ENCODE peak calls at places on chromosomes 13 and 19, in six cellular contexts. K is caudate nucleus, I is uterus, G is cardiac muscle cell, J is stomach, F is aorta. H is an unnamed sample.

GRCh38 chr13:84630486-84630885 is 748.2 kb upstream of the SLITRK1 start:
- DNase-seq in K (no peak), I (no peak), G (no peak), J (no peak), F (no peak), H (no peak)

GRCh38 chr13:100528353-100528752 is 60.2 kb downstream of the GGACT start:
- DNase-seq in F (no peak), K (no peak), J (no peak), G (no peak), I (no peak), H (no peak)

GRCh38 chr19:43895727-43896126 is 39.4 kb downstream of the ZNF45 start:
- DNase-seq in F (no peak), J (no peak), G (peak; percentile 11), I (no peak), K (no peak), H (no peak)

GRCh38 chr19:4375620-4376228 is 24.6 kb downstream of the SH3GL1 start:
- DNase-seq in I (peak; percentile 54), F (peak; percentile 88), G (peak; percentile 86), K (peak; percentile 46), J (no peak), H (peak; percentile 72)

GRCh38 chr13:61362522-61362921 is 53.1 kb downstream of the PCDH20 start:
- DNase-seq in G (no peak), J (no peak), I (no peak), F (no peak), K (no peak), H (no peak)

GRCh38 chr13:51981355-51981754 is 29.9 kb downstream of the ATP7B start:
- DNase-seq in F (no peak), K (no peak), J (no peak), G (peak; percentile 45), I (no peak), H (no peak)

GRCh38 chr13:93145199-93145598 is 81.4 kb upstream of the GPC6 start:
- DNase-seq in F (no peak), I (no peak), G (no peak), K (no peak), J (no peak), H (no peak)

GRCh38 chr13:65479692-65480091 is 1750.4 kb downstream of the PCDH9 start:
- DNase-seq in J (no peak), I (no peak), F (no peak), G (no peak), K (no peak), H (no peak)

GRCh38 chr19:50479761-50480251 is 3.2 kb upstream of the GARIN5A start:
- DNase-seq in J (no peak), G (no peak), F (peak; percentile 55), K (no peak), I (no peak), H (no peak)

GRCh38 chr13:111531505-111531904 is 211.1 kb downstream of the TEX29 start:
- DNase-seq in J (no peak), F (no peak), K (no peak), G (peak; percentile 2), I (no peak), H (no peak)

GRCh38 chr19:11286312-11286974 is 9.5 kb upstream of the TSPAN16 start:
- DNase-seq in J (no peak), I (no peak), K (no peak), G (peak; percentile 84), F (no peak), H (no peak)

GRCh38 chr13:81116461-81117282 is 775.7 kb upstream of the SPRY2 start:
- DNase-seq in F (no peak), G (no peak), K (no peak), J (no peak), I (no peak), H (no peak)

GRCh38 chr19:18418725-18419194 is 438 bp upstream of the SSBP4 start:
- DNase-seq in G (no peak), F (peak; percentile 83), I (peak; percentile 66), K (peak; percentile 47), J (no peak), H (no peak)

GRCh38 chr13:26307701-26308100 is 53.8 kb downstream of the CDK8 start:
- DNase-seq in F (no peak), G (no peak), J (no peak), I (no peak), K (no peak), H (no peak)

GRCh38 chr13:93066187-93066586 is 160.4 kb upstream of the GPC6 start:
- DNase-seq in G (peak; percentile 89), F (no peak), K (no peak), I (no peak), J (no peak), H (no peak)

GRCh38 chr19:10289836-10290438 is at the start of gene ICAM5:
- DNase-seq in J (no peak), F (no peak), G (peak; percentile 46), K (peak; percentile 29), I (no peak), H (peak; percentile 29)

GRCh38 chr19:48740705-48741030 is 258 bp upstream of the RASIP1 start:
- DNase-seq in G (no peak), J (no peak), K (no peak), F (no peak), I (no peak), H (no peak)

GRCh38 chr19:48739400-48739825 is 997 bp downstream of the RASIP1 start:
- DNase-seq in F (no peak), K (no peak), I (no peak), J (no peak), G (no peak), H (no peak)

GRCh38 chr19:48738557-48739399 is 1.6 kb downstream of the RASIP1 start:
- DNase-seq in G (peak; percentile 88), F (peak; percentile 97), I (peak; percentile 95), J (peak; percentile 96), K (peak; percentile 81), H (peak; percentile 87)

GRCh38 chr19:48739835-48740704 is at the start of gene RASIP1:
- DNase-seq in K (no peak), I (peak; percentile 69), J (no peak), F (no peak), G (no peak), H (no peak)

DNA sequence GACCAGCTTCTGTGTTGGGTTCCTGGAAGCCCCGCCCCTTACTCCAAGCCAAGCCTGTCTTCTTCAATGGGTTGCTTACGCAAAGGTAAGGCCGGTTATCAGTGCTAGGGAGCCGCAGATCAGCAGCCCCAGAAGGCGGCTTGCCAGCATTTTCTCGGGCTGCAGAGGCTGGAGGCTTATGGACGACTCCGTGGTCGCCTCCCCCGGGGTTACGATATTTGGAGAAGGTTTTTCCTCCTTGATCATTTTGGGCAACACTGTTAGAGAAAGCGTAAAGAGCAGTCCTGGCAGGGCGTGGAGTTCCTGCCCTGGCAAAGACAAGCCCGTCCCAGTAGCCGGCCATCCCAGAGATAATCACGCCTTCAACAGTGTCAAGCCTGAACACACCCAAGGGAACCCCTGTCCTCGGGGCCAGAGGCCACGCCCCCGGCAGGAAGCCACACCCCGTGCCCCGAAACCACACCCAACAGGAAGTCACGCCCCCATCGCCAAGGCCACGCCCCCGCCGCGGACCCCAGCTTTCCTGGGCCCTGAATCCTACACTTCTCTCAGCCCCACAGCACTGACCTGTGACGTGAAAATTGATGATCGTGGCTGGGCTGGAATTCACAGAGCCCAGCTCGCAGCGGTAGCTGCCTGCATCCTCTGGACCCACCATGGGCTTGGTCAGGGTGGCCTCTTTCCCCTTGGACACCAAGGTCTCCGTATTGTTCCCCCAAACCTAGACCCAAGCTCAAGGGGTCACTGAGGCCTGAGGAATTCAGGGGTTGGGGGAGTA is 1.0 kb upstream of the RASIP1 start:
- DNase-seq in K (no peak), G (no peak), F (no peak), I (peak; percentile 60), J (peak; percentile 66), H (peak; percentile 75)
- H3K27ac ChIP-seq in K (peak overlapping the region; percentile 16), G (no peak overlapping the region), F (no peak overlapping the region), I (peak overlapping the region; percentile 73), J (peak overlapping the region; percentile 83), H (no peak overlapping the region)

GRCh38 chr19:55601127-55601526 is 1.0 kb downstream of the ZNF524 start:
- DNase-seq in F (no peak), K (no peak), G (no peak), J (no peak), I (no peak), H (no peak)
- H3K27ac ChIP-seq in F (no peak overlapping the region), K (peak overlapping the region; percentile 100), G (peak overlapping the region; percentile 98), J (peak overlapping the region; percentile 99), I (peak overlapping the region; percentile 99), H (peak overlapping the region; percentile 94)

DNA sequence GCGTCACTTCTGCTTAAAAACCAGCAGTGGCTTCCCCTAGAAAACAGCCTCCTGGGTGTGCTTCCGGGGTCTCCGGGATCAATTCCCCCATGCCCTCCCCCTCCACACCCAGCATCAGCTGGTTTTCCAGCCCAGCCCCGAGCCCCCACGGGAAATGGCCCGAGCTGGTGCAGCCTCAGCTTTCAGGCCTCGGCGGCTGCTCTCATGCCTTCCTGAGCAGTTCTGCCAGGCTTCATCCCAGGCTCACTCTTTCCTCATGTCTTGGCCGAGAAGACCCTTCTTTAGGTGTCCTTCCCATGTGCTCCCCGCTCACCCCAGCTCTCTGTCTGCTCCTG is 103.1 kb upstream of the RNF113B start:
- DNase-seq in J (no peak), G (no peak), I (no peak), K (no peak), F (no peak), H (no peak)
- H3K27ac ChIP-seq in J (no peak overlapping the region), G (no peak overlapping the region), I (no peak overlapping the region), K (no peak overlapping the region), F (no peak overlapping the region), H (no peak overlapping the region)

GRCh38 chr19:7989071-7989575 is 16.3 kb downstream of the ELAVL1 start:
- DNase-seq in G (no peak), K (no peak), F (no peak), I (no peak), J (no peak), H (no peak)
- H3K27ac ChIP-seq in G (peak overlapping the region; percentile 78), K (no peak overlapping the region), F (no peak overlapping the region), I (no peak overlapping the region), J (no peak overlapping the region), H (no peak overlapping the region)

GRCh38 chr13:30865131-30866009 is 40.7 kb upstream of the MEDAG start:
- DNase-seq in J (peak; percentile 75), I (peak; percentile 88), G (peak; percentile 96), K (peak; percentile 74), F (peak; percentile 89), H (peak; percentile 78)
- H3K27ac ChIP-seq in J (peak overlapping the region; percentile 78), I (peak overlapping the region; percentile 90), G (peak overlapping the region; percentile 48), K (peak overlapping the region; percentile 37), F (peak overlapping the region; percentile 81), H (no peak overlapping the region)

GRCh38 chr13:46665630-46666482 is 112.9 kb downstream of the LRCH1 start:
- DNase-seq in K (no peak), G (no peak), J (no peak), F (no peak), I (no peak), H (no peak)

GRCh38 chr13:46668302-46668720 is 115.3 kb downstream of the LRCH1 start:
- DNase-seq in F (no peak), G (peak; percentile 95), J (no peak), K (peak; percentile 1), I (peak; percentile 74), H (peak; percentile 18)

GRCh38 chr13:46668906-46669525 is 116.0 kb downstream of the LRCH1 start:
- DNase-seq in J (no peak), K (no peak), F (no peak), G (no peak), I (no peak), H (no peak)

GRCh38 chr13:46666727-46667456 is 113.9 kb downstream of the LRCH1 start:
- DNase-seq in G (no peak), K (no peak), J (no peak), I (no peak), F (no peak), H (peak; percentile 45)

GRCh38 chr13:46667687-46668281 is 114.8 kb downstream of the LRCH1 start:
- DNase-seq in G (peak; percentile 40), J (no peak), K (no peak), I (no peak), F (no peak), H (peak; percentile 68)
- H3K27ac ChIP-seq in G (no peak overlapping the region), J (peak overlapping the region; percentile 88), K (no peak overlapping the region), I (peak overlapping the region; percentile 54), F (no peak overlapping the region), H (peak overlapping the region; percentile 67)